ENCODE peak calls at places on chromosome 9, in five cellular contexts. T is MG63; F is stimulated activated naive CD8-positive, alpha-beta T cell treated with anti-CD3 and anti-CD28 coated beads, Interleukin-15, Interleukin-2, amounts not matched to agents 100 U/mL and 50 U/mL, for 24 hours; G is naive thymus-derived CD8-positive, alpha-beta T cell; E is cardiac fibroblast. S is an unnamed sample.

GRCh38 chr9:36934478-36935065 is 99.5 kb downstream of the PAX5 start:
- DNase-seq in E (no peak), T (no peak), G (no peak), F (no peak), S (no peak)

GRCh38 chr9:85420750-85421149 is 321.0 kb downstream of the AGTPBP1 start:
- DNase-seq in F (no peak), G (no peak), E (no peak), T (no peak), S (no peak)

GRCh38 chr9:112283854-112284253 is 49.6 kb downstream of the PTBP3 start:
- DNase-seq in T (no peak), F (no peak), E (no peak), G (no peak), S (no peak)

GRCh38 chr9:84600739-84601138 is 68.8 kb upstream of the NTRK2 start:
- DNase-seq in E (no peak), G (no peak), T (peak), F (no peak), S (no peak)

GRCh38 chr9:7086389-7086788 is 328.6 kb downstream of the KDM4C start:
- DNase-seq in E (no peak), T (no peak), G (no peak), F (no peak), S (no peak)

GRCh38 chr9:123953601-123954011 is 23.7 kb upstream of the DENND1A start:
- DNase-seq in T (no peak), G (no peak), E (peak), F (peak), S (no peak)

GRCh38 chr9:130150779-130151381 is 21.3 kb upstream of the NCS1 start:
- DNase-seq in G (no peak), E (peak), T (peak), F (no peak), S (no peak)

GRCh38 chr9:37752646-37753488 is 738 bp upstream of the TRMT10B start:
- DNase-seq in E (no peak), F (peak), T (no peak), G (no peak), S (no peak)